ENCODE peak calls at places on chromosomes 3 and 15, in six cellular contexts. D is fibroblast of pulmonary artery, W is pancreas, Z is GM12864, V is fibroblast of the aortic adventitia, E is AG04450. N is an unnamed sample.

GRCh38 chr3:10514407-10515069 is 9.2 kb upstream of the ATP2B2 start:
- DNase-seq in D (no peak), W (no peak), Z (no peak), V (no peak), E (no peak), N (no peak)

GRCh38 chr3:63937661-63938651 is 25.8 kb upstream of the SCAANT1 start:
- DNase-seq in D (no peak), W (no peak), Z (peak; percentile 65), V (no peak), E (no peak), N (no peak)

GRCh38 chr15:56038015-56038414 is 44.6 kb upstream of the NEDD4 start:
- DNase-seq in D (peak; percentile 74), W (no peak), Z (no peak), V (peak; percentile 57), E (no peak), N (no peak)

GRCh38 chr15:84731774-84732173 is 15.8 kb upstream of the SEC11A start:
- DNase-seq in D (peak; percentile 64), W (no peak), Z (no peak), V (peak; percentile 93), E (no peak), N (no peak)

GRCh38 chr3:52297242-52298146 is 9.9 kb downstream of the GLYCTK start:
- DNase-seq in D (no peak), W (peak; percentile 53), Z (no peak), V (no peak), E (no peak), N (no peak)

GRCh38 chr3:126098391-126098858 is 14.5 kb upstream of the SLC41A3 start:
- DNase-seq in D (no peak), W (no peak), Z (no peak), V (no peak), E (no peak), N (no peak)

GRCh38 chr3:63961891-63962290 is 49.7 kb upstream of the SCAANT1 start:
- DNase-seq in D (peak; percentile 58), W (no peak), Z (no peak), V (peak; percentile 54), E (no peak), N (no peak)

GRCh38 chr15:89299896-89300295 is 34.7 kb downstream of the POLG start:
- DNase-seq in D (peak; percentile 71), W (no peak), Z (no peak), V (peak; percentile 67), E (peak; percentile 13), N (no peak)

GRCh38 chr3:134833453-134834163 is 38.5 kb downstream of the EPHB1 start:
- DNase-seq in D (no peak), W (no peak), Z (no peak), V (no peak), E (no peak), N (no peak)

GRCh38 chr3:134829716-134830115 is 34.7 kb downstream of the EPHB1 start:
- DNase-seq in D (no peak), W (no peak), Z (no peak), V (no peak), E (no peak), N (no peak)

GRCh38 chr3:134836921-134837320 is 41.9 kb downstream of the EPHB1 start:
- DNase-seq in D (no peak), W (no peak), Z (no peak), V (no peak), E (no peak), N (no peak)

GRCh38 chr3:134827213-134827612 is 32.2 kb downstream of the EPHB1 start:
- DNase-seq in D (no peak), W (no peak), Z (no peak), V (no peak), E (no peak), N (no peak)

DNA sequence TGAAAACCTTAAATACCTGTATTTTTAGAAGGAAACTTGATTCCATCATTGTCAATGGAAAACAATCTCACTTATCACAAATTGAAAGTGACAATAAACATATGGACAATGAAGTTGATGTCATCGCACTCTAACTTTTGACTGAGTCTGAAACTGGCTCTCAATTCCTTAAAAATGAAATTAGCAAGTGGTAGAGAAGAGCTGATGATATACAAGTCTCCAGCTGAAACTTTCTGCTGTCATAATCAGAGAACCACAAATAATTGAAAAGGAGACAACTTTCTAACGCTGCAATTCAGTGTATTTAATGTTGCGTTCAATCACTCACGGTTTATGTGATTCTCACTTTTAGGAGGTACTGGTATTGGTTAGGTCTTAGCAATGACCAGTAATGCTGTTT is 37.5 kb downstream of the EPHB1 start:
- DNase-seq in D (no peak), W (no peak), Z (no peak), V (no peak), E (no peak), N (no peak)
- TF ChIP-seq CTCF in D (no peak), W (no peak), Z (no peak), V (no peak), E (no peak), N (no peak)

DNA sequence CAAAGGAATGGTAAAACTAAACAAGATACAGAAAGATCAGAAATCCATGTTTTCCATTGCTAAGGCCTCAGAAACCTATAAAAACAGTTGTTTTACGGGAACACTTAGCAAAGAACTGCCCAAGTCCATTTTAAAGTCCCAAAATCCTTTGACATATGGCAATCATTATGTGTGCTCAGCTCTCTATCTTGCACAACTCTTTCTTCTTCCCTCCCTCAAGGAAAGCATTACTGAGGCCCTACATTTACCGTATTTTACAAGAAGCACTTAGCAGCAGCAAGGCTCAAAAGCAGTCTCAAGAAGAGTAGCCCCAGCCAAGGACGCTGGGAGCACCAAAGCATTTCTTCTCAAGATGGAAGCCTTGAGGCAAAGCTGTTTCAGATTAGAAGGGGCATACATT is 169.6 kb upstream of the LRTM1 start:
- DNase-seq in D (no peak), W (no peak), Z (no peak), V (no peak), E (no peak), N (no peak)
- TF ChIP-seq CTCF in D (no peak), W (no peak), Z (no peak), V (no peak), E (no peak), N (no peak)

GRCh38 chr3:135788978-135789377 is 176.6 kb upstream of the PPP2R3A start:
- DNase-seq in D (no peak), W (no peak), Z (no peak), V (no peak), E (no peak), N (no peak)

GRCh38 chr3:135792174-135792573 is 173.4 kb upstream of the PPP2R3A start:
- DNase-seq in D (no peak), W (no peak), Z (no peak), V (no peak), E (no peak), N (no peak)
- TF ChIP-seq CTCF in D (no peak), W (no peak), Z (no peak), V (no peak), E (no peak), N (no peak)

GRCh38 chr3:112814256-112814655 is 32.4 kb downstream of the CD200R1L start:
- DNase-seq in D (peak; percentile 91), W (no peak), Z (no peak), V (peak; percentile 93), E (peak; percentile 60), N (no peak)
- TF ChIP-seq CTCF in D (peak; percentile 73), W (no peak), Z (peak; percentile 33), V (peak; percentile 69), E (peak; percentile 77), N (no peak)

DNA sequence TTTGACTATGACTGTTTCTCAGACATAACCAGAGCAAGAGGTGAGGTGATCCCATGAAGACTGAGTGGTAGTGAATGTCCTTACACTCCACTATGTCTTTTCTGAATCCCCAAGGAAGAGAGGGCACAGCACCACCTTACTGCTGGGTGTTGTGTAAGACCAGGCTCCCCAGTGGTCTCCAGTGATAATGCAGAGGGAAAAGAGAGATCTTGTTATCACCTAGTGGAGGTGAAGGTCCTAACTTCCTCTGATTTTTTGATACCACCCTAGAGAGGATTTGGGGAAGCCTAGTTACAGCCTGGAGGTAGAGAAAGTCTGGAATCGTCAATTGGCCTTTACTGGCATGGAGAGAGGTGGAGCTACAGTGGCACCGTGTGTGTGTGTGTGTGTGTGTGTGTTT is 288.0 kb upstream of the BCHE start:
- DNase-seq in D (no peak), W (no peak), Z (no peak), V (no peak), E (no peak), N (no peak)
- TF ChIP-seq CTCF in D (no peak), W (no peak), Z (no peak), V (no peak), E (no peak), N (no peak)

GRCh38 chr15:40925863-40926658 is 3.1 kb upstream of the DLL4 start:
- DNase-seq in D (no peak), W (peak; percentile 79), Z (no peak), V (no peak), E (no peak), N (no peak)
- TF ChIP-seq CTCF in D (no peak), W (no peak), Z (no peak), V (no peak), E (no peak), N (no peak)

DNA sequence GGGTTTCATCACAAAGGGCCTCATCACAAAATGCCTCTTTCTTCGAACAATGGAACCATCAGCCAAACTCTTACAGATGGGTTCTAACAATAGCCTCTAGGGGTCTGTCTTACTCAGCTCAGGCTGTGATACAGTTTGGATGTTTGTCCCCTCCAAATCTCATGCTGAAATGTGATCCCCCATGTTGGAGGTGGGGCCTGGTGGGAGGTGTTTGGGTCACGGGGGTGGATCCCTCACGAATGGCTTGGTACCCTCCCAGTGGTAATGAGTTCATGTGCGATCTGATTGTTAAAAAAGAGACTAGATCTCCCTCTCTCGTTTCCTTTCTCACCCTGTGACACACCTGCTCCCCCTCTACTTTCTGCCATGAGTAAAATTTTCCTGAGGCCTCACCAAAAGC is 47.9 kb upstream of the LIPC start:
- DNase-seq in D (no peak), W (no peak), Z (no peak), V (no peak), E (no peak), N (no peak)
- TF ChIP-seq CTCF in D (no peak), W (no peak), Z (no peak), V (no peak), E (no peak), N (no peak)

DNA sequence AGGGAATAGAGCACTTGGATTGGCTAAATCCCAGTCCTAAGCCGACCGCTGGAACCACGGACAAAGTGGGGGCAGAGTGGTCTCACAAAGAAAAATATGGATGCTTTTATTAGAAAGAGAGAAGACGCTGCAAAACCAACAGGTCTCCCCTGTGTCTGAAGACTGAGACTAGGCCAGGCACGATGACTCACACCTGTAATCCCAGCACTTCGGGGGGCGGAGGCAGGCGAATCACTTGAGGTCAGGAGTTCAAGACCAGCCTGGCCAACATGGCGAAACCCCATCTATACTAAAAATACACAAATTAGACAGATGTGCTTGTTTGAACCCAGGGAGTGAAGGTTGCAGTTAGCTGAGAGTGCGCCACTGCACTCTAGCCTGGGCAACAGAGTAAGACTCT is 61.8 kb downstream of the ZDHHC19 start:
- DNase-seq in D (no peak), W (no peak), Z (no peak), V (no peak), E (no peak), N (no peak)
- TF ChIP-seq CTCF in D (no peak), W (no peak), Z (no peak), V (no peak), E (no peak), N (no peak)

GRCh38 chr3:58249358-58250092 is 11.9 kb downstream of the ABHD6 start:
- DNase-seq in D (peak; percentile 30), W (no peak), Z (no peak), V (no peak), E (no peak), N (no peak)
- TF ChIP-seq CTCF in D (peak; percentile 39), W (no peak), Z (no peak), V (peak; percentile 46), E (peak; percentile 49), N (no peak)